ENCODE peak calls at places on chromosomes 6 and 20, in ten cellular contexts. One of them, this sample, is unnamed.

GRCh38 chr6:137044366-137045220 is at the start of gene IL20RA:
- DNase-seq in choroid plexus epithelial cell: peak; percentile 16
- DNase-seq in NB4: no peak
- DNase-seq in right cardiac atrium: peak; percentile 74
- DNase-seq in OCI-LY7: no peak
- DNase-seq in aorta: peak; percentile 46
- DNase-seq in fibroblast of the aortic adventitia: peak; percentile 8
- DNase-seq in mucosa of descending colon: peak; percentile 73
- DNase-seq in hepatocyte: peak; percentile 53
- DNase-seq in mesendoderm: peak; percentile 49
- DNase-seq in this sample: no peak

GRCh38 chr6:17719323-17720041 is 12.8 kb upstream of the NUP153 start:
- DNase-seq in choroid plexus epithelial cell: no peak
- DNase-seq in NB4: no peak
- DNase-seq in right cardiac atrium: no peak
- DNase-seq in OCI-LY7: no peak
- DNase-seq in aorta: no peak
- DNase-seq in fibroblast of the aortic adventitia: no peak
- DNase-seq in mucosa of descending colon: no peak
- DNase-seq in hepatocyte: no peak
- DNase-seq in mesendoderm: no peak
- DNase-seq in this sample: no peak

GRCh38 chr6:39357998-39358686 is 35.6 kb upstream of the KCNK16 start:
- DNase-seq in choroid plexus epithelial cell: peak; percentile 93
- DNase-seq in NB4: no peak
- DNase-seq in right cardiac atrium: no peak
- DNase-seq in OCI-LY7: no peak
- DNase-seq in aorta: no peak
- DNase-seq in fibroblast of the aortic adventitia: peak; percentile 24
- DNase-seq in mucosa of descending colon: no peak
- DNase-seq in hepatocyte: peak; percentile 75
- DNase-seq in mesendoderm: no peak
- DNase-seq in this sample: peak; percentile 32

GRCh38 chr6:53813096-53813495 is 18.3 kb downstream of the LRRC1 start:
- DNase-seq in choroid plexus epithelial cell: no peak
- DNase-seq in NB4: no peak
- DNase-seq in right cardiac atrium: no peak
- DNase-seq in OCI-LY7: no peak
- DNase-seq in aorta: no peak
- DNase-seq in fibroblast of the aortic adventitia: no peak
- DNase-seq in mucosa of descending colon: peak; percentile 44
- DNase-seq in hepatocyte: peak; percentile 36
- DNase-seq in mesendoderm: no peak
- DNase-seq in this sample: no peak

GRCh38 chr20:51327251-51327841 is 215.2 kb downstream of the NFATC2 start:
- DNase-seq in choroid plexus epithelial cell: peak; percentile 75
- DNase-seq in NB4: no peak
- DNase-seq in right cardiac atrium: no peak
- DNase-seq in OCI-LY7: no peak
- DNase-seq in aorta: peak; percentile 55
- DNase-seq in fibroblast of the aortic adventitia: peak; percentile 74
- DNase-seq in mucosa of descending colon: no peak
- DNase-seq in hepatocyte: peak; percentile 31
- DNase-seq in mesendoderm: no peak
- DNase-seq in this sample: no peak

GRCh38 chr6:145015739-145016558 is 719.4 kb downstream of the EPM2A start:
- DNase-seq in choroid plexus epithelial cell: peak; percentile 94
- DNase-seq in NB4: peak; percentile 86
- DNase-seq in right cardiac atrium: no peak
- DNase-seq in OCI-LY7: no peak
- DNase-seq in aorta: peak; percentile 52
- DNase-seq in fibroblast of the aortic adventitia: peak; percentile 87
- DNase-seq in mucosa of descending colon: no peak
- DNase-seq in hepatocyte: peak; percentile 58
- DNase-seq in mesendoderm: peak; percentile 75
- DNase-seq in this sample: no peak

GRCh38 chr6:53103993-53104675 is 38.9 kb downstream of the FBXO9 start:
- DNase-seq in choroid plexus epithelial cell: peak; percentile 13
- DNase-seq in NB4: peak; percentile 34
- DNase-seq in right cardiac atrium: no peak
- DNase-seq in OCI-LY7: peak; percentile 19
- DNase-seq in aorta: no peak
- DNase-seq in fibroblast of the aortic adventitia: peak; percentile 8
- DNase-seq in mucosa of descending colon: no peak
- DNase-seq in hepatocyte: no peak
- DNase-seq in mesendoderm: peak; percentile 39
- DNase-seq in this sample: peak; percentile 18

GRCh38 chr6:86936834-86937218 is 502 bp upstream of the HTR1E start:
- DNase-seq in choroid plexus epithelial cell: no peak
- DNase-seq in NB4: no peak
- DNase-seq in right cardiac atrium: no peak
- DNase-seq in OCI-LY7: no peak
- DNase-seq in aorta: no peak
- DNase-seq in fibroblast of the aortic adventitia: no peak
- DNase-seq in mucosa of descending colon: no peak
- DNase-seq in hepatocyte: no peak
- DNase-seq in mesendoderm: peak; percentile 95
- DNase-seq in this sample: no peak

GRCh38 chr20:46175127-46175494 is 57.0 kb downstream of the CD40 start:
- DNase-seq in choroid plexus epithelial cell: no peak
- DNase-seq in NB4: no peak
- DNase-seq in right cardiac atrium: no peak
- DNase-seq in OCI-LY7: no peak
- DNase-seq in aorta: no peak
- DNase-seq in fibroblast of the aortic adventitia: no peak
- DNase-seq in mucosa of descending colon: no peak
- DNase-seq in hepatocyte: no peak
- DNase-seq in mesendoderm: no peak
- DNase-seq in this sample: no peak

GRCh38 chr20:46172961-46173536 is 54.9 kb downstream of the CD40 start:
- DNase-seq in choroid plexus epithelial cell: no peak
- DNase-seq in NB4: no peak
- DNase-seq in right cardiac atrium: no peak
- DNase-seq in OCI-LY7: no peak
- DNase-seq in aorta: no peak
- DNase-seq in fibroblast of the aortic adventitia: no peak
- DNase-seq in mucosa of descending colon: no peak
- DNase-seq in hepatocyte: no peak
- DNase-seq in mesendoderm: no peak
- DNase-seq in this sample: no peak

GRCh38 chr20:46172455-46172854 is 54.3 kb downstream of the CD40 start:
- DNase-seq in choroid plexus epithelial cell: no peak
- DNase-seq in NB4: no peak
- DNase-seq in right cardiac atrium: no peak
- DNase-seq in OCI-LY7: no peak
- DNase-seq in aorta: peak; percentile 10
- DNase-seq in fibroblast of the aortic adventitia: no peak
- DNase-seq in mucosa of descending colon: no peak
- DNase-seq in hepatocyte: no peak
- DNase-seq in mesendoderm: no peak
- DNase-seq in this sample: no peak

GRCh38 chr20:46173652-46174468 is 55.7 kb downstream of the CD40 start:
- DNase-seq in choroid plexus epithelial cell: no peak
- DNase-seq in NB4: no peak
- DNase-seq in right cardiac atrium: no peak
- DNase-seq in OCI-LY7: no peak
- DNase-seq in aorta: peak; percentile 24
- DNase-seq in fibroblast of the aortic adventitia: no peak
- DNase-seq in mucosa of descending colon: no peak
- DNase-seq in hepatocyte: no peak
- DNase-seq in mesendoderm: no peak
- DNase-seq in this sample: no peak

DNA sequence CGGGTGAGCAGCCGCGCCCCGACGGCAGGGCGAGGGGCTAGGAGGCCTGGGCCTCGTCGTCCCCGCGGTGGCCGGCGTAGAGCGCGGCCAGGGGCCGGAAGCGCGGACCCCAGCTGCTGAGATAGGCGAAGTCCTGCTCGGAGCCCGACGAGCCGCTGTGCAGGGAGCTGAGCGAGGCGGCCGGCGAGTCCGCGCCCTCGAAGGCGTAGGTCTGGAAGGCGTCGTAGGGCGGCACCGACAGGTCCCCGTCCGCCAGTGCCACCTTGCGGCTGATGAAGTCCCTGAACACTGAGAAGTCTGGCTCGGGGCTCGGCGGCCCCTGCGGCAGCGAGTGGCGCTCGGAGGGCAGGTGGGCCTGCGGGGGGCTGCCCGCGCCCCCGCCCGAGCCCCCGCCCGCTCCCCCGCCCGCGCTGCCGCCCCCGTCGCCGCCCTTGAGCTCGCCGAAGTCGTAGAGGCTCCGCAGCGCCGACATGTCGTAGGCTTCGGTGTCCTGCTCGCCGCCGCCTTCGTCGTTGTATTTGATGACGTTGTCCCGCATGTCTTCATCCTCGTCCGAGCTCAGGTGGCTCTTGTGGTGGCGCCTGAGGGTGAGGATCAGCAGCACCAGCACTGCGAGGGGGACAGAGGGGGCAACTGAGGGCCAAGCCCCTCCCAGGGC is 56.5 kb downstream of the CD40 start:
- DNase-seq in choroid plexus epithelial cell: peak; percentile 66
- DNase-seq in NB4: peak; percentile 81
- DNase-seq in right cardiac atrium: peak; percentile 84
- DNase-seq in OCI-LY7: peak; percentile 46
- DNase-seq in aorta: peak; percentile 72
- DNase-seq in fibroblast of the aortic adventitia: peak; percentile 48
- DNase-seq in mucosa of descending colon: peak; percentile 76
- DNase-seq in hepatocyte: peak; percentile 90
- DNase-seq in mesendoderm: peak; percentile 88
- DNase-seq in this sample: peak; percentile 27
- H3K4me3 ChIP-seq in choroid plexus epithelial cell: no peak overlapping the region
- H3K4me3 ChIP-seq in NB4: no peak overlapping the region
- H3K4me3 ChIP-seq in right cardiac atrium: no peak overlapping the region
- H3K4me3 ChIP-seq in OCI-LY7: no peak overlapping the region
- H3K4me3 ChIP-seq in aorta: no peak overlapping the region
- H3K4me3 ChIP-seq in fibroblast of the aortic adventitia: no peak overlapping the region
- H3K4me3 ChIP-seq in mucosa of descending colon: no peak overlapping the region
- H3K4me3 ChIP-seq in hepatocyte: no peak overlapping the region
- H3K4me3 ChIP-seq in mesendoderm: no peak overlapping the region
- H3K4me3 ChIP-seq in this sample: no peak overlapping the region

GRCh38 chr20:53865905-53866786 is 204.2 kb downstream of the BCAS1 start:
- DNase-seq in choroid plexus epithelial cell: peak; percentile 72
- DNase-seq in NB4: peak; percentile 51
- DNase-seq in right cardiac atrium: no peak
- DNase-seq in OCI-LY7: peak; percentile 71
- DNase-seq in aorta: no peak
- DNase-seq in fibroblast of the aortic adventitia: peak; percentile 73
- DNase-seq in mucosa of descending colon: peak; percentile 61
- DNase-seq in hepatocyte: peak; percentile 61
- DNase-seq in mesendoderm: peak; percentile 93
- DNase-seq in this sample: no peak

GRCh38 chr20:53870426-53871199 is 199.8 kb downstream of the BCAS1 start:
- DNase-seq in choroid plexus epithelial cell: no peak
- DNase-seq in NB4: no peak
- DNase-seq in right cardiac atrium: no peak
- DNase-seq in OCI-LY7: peak; percentile 59
- DNase-seq in aorta: no peak
- DNase-seq in fibroblast of the aortic adventitia: no peak
- DNase-seq in mucosa of descending colon: no peak
- DNase-seq in hepatocyte: no peak
- DNase-seq in mesendoderm: peak; percentile 55
- DNase-seq in this sample: no peak

GRCh38 chr20:53869466-53870258 is 200.7 kb downstream of the BCAS1 start:
- DNase-seq in choroid plexus epithelial cell: peak; percentile 91
- DNase-seq in NB4: peak; percentile 92
- DNase-seq in right cardiac atrium: no peak
- DNase-seq in OCI-LY7: peak; percentile 93
- DNase-seq in aorta: peak; percentile 58
- DNase-seq in fibroblast of the aortic adventitia: peak; percentile 83
- DNase-seq in mucosa of descending colon: peak; percentile 58
- DNase-seq in hepatocyte: peak; percentile 89
- DNase-seq in mesendoderm: peak; percentile 91
- DNase-seq in this sample: peak; percentile 92

GRCh38 chr20:53867741-53868351 is 202.5 kb downstream of the BCAS1 start:
- DNase-seq in choroid plexus epithelial cell: no peak
- DNase-seq in NB4: no peak
- DNase-seq in right cardiac atrium: no peak
- DNase-seq in OCI-LY7: peak; percentile 33
- DNase-seq in aorta: no peak
- DNase-seq in fibroblast of the aortic adventitia: no peak
- DNase-seq in mucosa of descending colon: no peak
- DNase-seq in hepatocyte: no peak
- DNase-seq in mesendoderm: no peak
- DNase-seq in this sample: no peak

GRCh38 chr20:53866787-53867740 is 203.3 kb downstream of the BCAS1 start:
- DNase-seq in choroid plexus epithelial cell: no peak
- DNase-seq in NB4: no peak
- DNase-seq in right cardiac atrium: no peak
- DNase-seq in OCI-LY7: peak; percentile 91
- DNase-seq in aorta: no peak
- DNase-seq in fibroblast of the aortic adventitia: peak; percentile 27
- DNase-seq in mucosa of descending colon: no peak
- DNase-seq in hepatocyte: no peak
- DNase-seq in mesendoderm: peak; percentile 71
- DNase-seq in this sample: no peak
- H3K4me3 ChIP-seq in choroid plexus epithelial cell: no peak overlapping the region
- H3K4me3 ChIP-seq in NB4: no peak overlapping the region
- H3K4me3 ChIP-seq in right cardiac atrium: no peak overlapping the region
- H3K4me3 ChIP-seq in OCI-LY7: peak overlapping the region; percentile 62
- H3K4me3 ChIP-seq in aorta: no peak overlapping the region
- H3K4me3 ChIP-seq in fibroblast of the aortic adventitia: no peak overlapping the region
- H3K4me3 ChIP-seq in mucosa of descending colon: no peak overlapping the region
- H3K4me3 ChIP-seq in hepatocyte: no peak overlapping the region
- H3K4me3 ChIP-seq in mesendoderm: no peak overlapping the region
- H3K4me3 ChIP-seq in this sample: no peak overlapping the region

GRCh38 chr20:63371346-63371865 is 10.3 kb upstream of the CHRNA4 start:
- DNase-seq in choroid plexus epithelial cell: no peak
- DNase-seq in NB4: no peak
- DNase-seq in right cardiac atrium: peak; percentile 12
- DNase-seq in OCI-LY7: no peak
- DNase-seq in aorta: no peak
- DNase-seq in fibroblast of the aortic adventitia: no peak
- DNase-seq in mucosa of descending colon: no peak
- DNase-seq in hepatocyte: no peak
- DNase-seq in mesendoderm: no peak
- DNase-seq in this sample: no peak

GRCh38 chr20:63372971-63373885 is 12.1 kb upstream of the CHRNA4 start:
- DNase-seq in choroid plexus epithelial cell: no peak
- DNase-seq in NB4: no peak
- DNase-seq in right cardiac atrium: peak; percentile 57
- DNase-seq in OCI-LY7: no peak
- DNase-seq in aorta: no peak
- DNase-seq in fibroblast of the aortic adventitia: no peak
- DNase-seq in mucosa of descending colon: no peak
- DNase-seq in hepatocyte: no peak
- DNase-seq in mesendoderm: no peak
- DNase-seq in this sample: no peak

GRCh38 chr20:63369024-63369530 is 7.9 kb upstream of the CHRNA4 start:
- DNase-seq in choroid plexus epithelial cell: no peak
- DNase-seq in NB4: no peak
- DNase-seq in right cardiac atrium: peak; percentile 14
- DNase-seq in OCI-LY7: no peak
- DNase-seq in aorta: no peak
- DNase-seq in fibroblast of the aortic adventitia: no peak
- DNase-seq in mucosa of descending colon: no peak
- DNase-seq in hepatocyte: no peak
- DNase-seq in mesendoderm: no peak
- DNase-seq in this sample: no peak

GRCh38 chr20:63369724-63370622 is 8.8 kb upstream of the CHRNA4 start:
- DNase-seq in choroid plexus epithelial cell: no peak
- DNase-seq in NB4: no peak
- DNase-seq in right cardiac atrium: peak; percentile 50
- DNase-seq in OCI-LY7: no peak
- DNase-seq in aorta: no peak
- DNase-seq in fibroblast of the aortic adventitia: no peak
- DNase-seq in mucosa of descending colon: no peak
- DNase-seq in hepatocyte: no peak
- DNase-seq in mesendoderm: no peak
- DNase-seq in this sample: no peak

GRCh38 chr20:63370623-63371176 is 9.6 kb upstream of the CHRNA4 start:
- DNase-seq in choroid plexus epithelial cell: no peak
- DNase-seq in NB4: no peak
- DNase-seq in right cardiac atrium: peak; percentile 61
- DNase-seq in OCI-LY7: no peak
- DNase-seq in aorta: no peak
- DNase-seq in fibroblast of the aortic adventitia: no peak
- DNase-seq in mucosa of descending colon: no peak
- DNase-seq in hepatocyte: no peak
- DNase-seq in mesendoderm: no peak
- DNase-seq in this sample: no peak
- H3K4me3 ChIP-seq in choroid plexus epithelial cell: no peak overlapping the region
- H3K4me3 ChIP-seq in NB4: no peak overlapping the region
- H3K4me3 ChIP-seq in right cardiac atrium: no peak overlapping the region
- H3K4me3 ChIP-seq in OCI-LY7: no peak overlapping the region
- H3K4me3 ChIP-seq in aorta: no peak overlapping the region
- H3K4me3 ChIP-seq in fibroblast of the aortic adventitia: no peak overlapping the region
- H3K4me3 ChIP-seq in mucosa of descending colon: no peak overlapping the region
- H3K4me3 ChIP-seq in hepatocyte: no peak overlapping the region
- H3K4me3 ChIP-seq in mesendoderm: no peak overlapping the region
- H3K4me3 ChIP-seq in this sample: no peak overlapping the region

GRCh38 chr20:53829086-53829703 is 235.6 kb upstream of the ZNF217 start:
- DNase-seq in choroid plexus epithelial cell: peak; percentile 97
- DNase-seq in NB4: peak; percentile 80
- DNase-seq in right cardiac atrium: no peak
- DNase-seq in OCI-LY7: peak; percentile 21
- DNase-seq in aorta: no peak
- DNase-seq in fibroblast of the aortic adventitia: peak; percentile 98
- DNase-seq in mucosa of descending colon: no peak
- DNase-seq in hepatocyte: peak; percentile 76
- DNase-seq in mesendoderm: peak; percentile 73
- DNase-seq in this sample: no peak
- H3K4me3 ChIP-seq in choroid plexus epithelial cell: peak overlapping the region; percentile 20
- H3K4me3 ChIP-seq in NB4: peak overlapping the region; percentile 58
- H3K4me3 ChIP-seq in right cardiac atrium: peak overlapping the region; percentile 52
- H3K4me3 ChIP-seq in OCI-LY7: peak overlapping the region; percentile 60
- H3K4me3 ChIP-seq in aorta: peak overlapping the region; percentile 36
- H3K4me3 ChIP-seq in fibroblast of the aortic adventitia: peak overlapping the region; percentile 53
- H3K4me3 ChIP-seq in mucosa of descending colon: no peak overlapping the region
- H3K4me3 ChIP-seq in hepatocyte: no peak overlapping the region
- H3K4me3 ChIP-seq in mesendoderm: no peak overlapping the region
- H3K4me3 ChIP-seq in this sample: no peak overlapping the region

This sample was measured in Jurkat, Clone E6-1.